ENCODE peak calls at places on chromosomes 4 and X, in seven cellular contexts. One of them, this sample, is unnamed.

GRCh38 chrX:38313190-38313589 is 14.1 kb downstream of the RPGR start:
- DNase-seq in brain microvascular endothelial cell: peak
- DNase-seq in heart right ventricle: no peak
- DNase-seq in ascending aorta: no peak
- DNase-seq in fibroblast of lung: peak
- DNase-seq in heart left ventricle: no peak
- DNase-seq in upper lobe of right lung: no peak
- DNase-seq in this sample: no peak

GRCh38 chr4:145507636-145508035 is 26.0 kb downstream of the SMAD1 start:
- DNase-seq in fibroblast of lung: peak
- DNase-seq in heart right ventricle: no peak
- DNase-seq in ascending aorta: no peak
- DNase-seq in heart left ventricle: no peak
- DNase-seq in upper lobe of right lung: no peak
- DNase-seq in brain microvascular endothelial cell: no peak
- DNase-seq in this sample: no peak

GRCh38 chr4:99403380-99404194 is 31.6 kb downstream of the ADH7 start:
- DNase-seq in heart left ventricle: no peak
- DNase-seq in fibroblast of lung: peak
- DNase-seq in upper lobe of right lung: no peak
- DNase-seq in brain microvascular endothelial cell: no peak
- DNase-seq in heart right ventricle: no peak
- DNase-seq in ascending aorta: no peak
- DNase-seq in this sample: no peak

GRCh38 chrX:119654112-119654531 is 38.8 kb downstream of the SEPTIN6 start:
- DNase-seq in fibroblast of lung: peak
- DNase-seq in upper lobe of right lung: no peak
- DNase-seq in brain microvascular endothelial cell: peak
- DNase-seq in heart left ventricle: peak
- DNase-seq in ascending aorta: no peak
- DNase-seq in heart right ventricle: peak
- DNase-seq in this sample: no peak

GRCh38 chrX:20530319-20530979 is 263.7 kb upstream of the RPS6KA3 start:
- DNase-seq in brain microvascular endothelial cell: peak
- DNase-seq in ascending aorta: peak
- DNase-seq in heart right ventricle: peak
- DNase-seq in heart left ventricle: no peak
- DNase-seq in fibroblast of lung: peak
- DNase-seq in upper lobe of right lung: no peak
- DNase-seq in this sample: peak

GRCh38 chr4:177938226-177938625 is 496.0 kb upstream of the AGA start:
- DNase-seq in upper lobe of right lung: no peak
- DNase-seq in fibroblast of lung: no peak
- DNase-seq in heart right ventricle: no peak
- DNase-seq in ascending aorta: no peak
- DNase-seq in brain microvascular endothelial cell: no peak
- DNase-seq in heart left ventricle: no peak
- DNase-seq in this sample: peak

GRCh38 chr4:20378181-20378580 is 126.5 kb downstream of the SLIT2 start:
- DNase-seq in upper lobe of right lung: no peak
- DNase-seq in fibroblast of lung: no peak
- DNase-seq in ascending aorta: no peak
- DNase-seq in brain microvascular endothelial cell: no peak
- DNase-seq in heart left ventricle: no peak
- DNase-seq in heart right ventricle: no peak
- DNase-seq in this sample: no peak

GRCh38 chr4:177250056-177250696 is 59.5 kb upstream of the NEIL3 start:
- DNase-seq in fibroblast of lung: peak
- DNase-seq in heart left ventricle: peak
- DNase-seq in ascending aorta: peak
- DNase-seq in brain microvascular endothelial cell: peak
- DNase-seq in upper lobe of right lung: peak
- DNase-seq in heart right ventricle: peak
- DNase-seq in this sample: peak

GRCh38 chr4:57426779-57427395 is 316.7 kb upstream of the IGFBP7 start:
- DNase-seq in ascending aorta: peak
- DNase-seq in brain microvascular endothelial cell: peak
- DNase-seq in heart right ventricle: peak
- DNase-seq in heart left ventricle: peak
- DNase-seq in fibroblast of lung: peak
- DNase-seq in upper lobe of right lung: peak
- DNase-seq in this sample: peak

DNA sequence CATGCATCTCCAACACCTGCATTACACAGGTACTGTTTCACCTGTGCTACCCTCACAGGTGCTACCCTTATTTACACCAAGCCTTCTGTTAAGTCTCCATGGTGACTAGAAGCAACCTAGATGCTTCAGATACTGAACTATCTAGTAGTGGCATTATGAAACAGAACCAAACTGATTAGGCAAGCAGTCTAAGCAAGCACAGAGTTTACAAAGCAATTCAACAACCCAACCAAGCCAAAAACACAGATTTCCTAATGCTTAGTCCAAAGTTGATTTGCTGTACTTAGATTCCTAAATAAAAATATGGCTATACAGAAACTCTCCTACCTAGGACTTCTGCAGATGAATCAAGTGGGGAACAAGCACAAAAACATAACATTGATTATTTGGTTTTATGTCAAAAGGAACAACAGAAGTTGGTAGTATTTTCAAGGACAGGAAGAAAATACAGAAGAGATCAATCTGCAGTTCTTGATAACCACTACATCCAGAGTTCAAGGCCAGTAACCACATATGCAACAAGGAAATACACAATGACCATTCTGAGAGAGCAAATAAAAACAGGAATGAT is 3.2 kb downstream of the TAPT1 start:
- DNase-seq in heart left ventricle: no peak
- DNase-seq in brain microvascular endothelial cell: no peak
- DNase-seq in fibroblast of lung: peak
- DNase-seq in upper lobe of right lung: no peak
- DNase-seq in ascending aorta: no peak
- DNase-seq in heart right ventricle: no peak
- DNase-seq in this sample: no peak
- H3K27ac ChIP-seq in heart left ventricle: peak
- H3K27ac ChIP-seq in brain microvascular endothelial cell: no peak
- H3K27ac ChIP-seq in fibroblast of lung: no peak
- H3K27ac ChIP-seq in upper lobe of right lung: peak
- H3K27ac ChIP-seq in ascending aorta: no peak
- H3K27ac ChIP-seq in heart right ventricle: no peak
- H3K27ac ChIP-seq in this sample: no peak

DNA sequence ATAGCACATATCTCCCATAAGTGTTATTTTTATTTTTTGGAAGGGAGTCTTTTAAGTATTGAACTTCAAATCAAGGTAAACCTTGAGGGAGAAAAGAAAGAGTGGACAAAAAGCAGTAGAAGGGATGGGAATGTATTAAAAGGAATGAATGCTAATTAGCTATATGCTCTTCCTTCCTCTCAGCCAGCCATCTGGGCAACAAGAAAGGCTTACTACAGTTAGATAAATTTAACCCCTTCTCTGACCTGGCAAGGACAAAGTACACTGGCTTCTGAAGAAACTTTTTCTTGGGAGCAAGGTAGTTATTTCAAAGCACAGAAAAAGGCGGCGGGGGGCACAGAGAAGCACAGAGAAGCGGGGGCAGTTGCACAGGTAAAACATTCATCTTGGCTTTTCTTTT is 54.6 kb downstream of the GAB1 start:
- DNase-seq in fibroblast of lung: no peak
- DNase-seq in ascending aorta: no peak
- DNase-seq in upper lobe of right lung: no peak
- DNase-seq in heart left ventricle: no peak
- DNase-seq in brain microvascular endothelial cell: no peak
- DNase-seq in heart right ventricle: no peak
- DNase-seq in this sample: no peak
- H3K27ac ChIP-seq in fibroblast of lung: no peak
- H3K27ac ChIP-seq in ascending aorta: peak
- H3K27ac ChIP-seq in upper lobe of right lung: peak
- H3K27ac ChIP-seq in heart left ventricle: peak
- H3K27ac ChIP-seq in brain microvascular endothelial cell: no peak
- H3K27ac ChIP-seq in heart right ventricle: no peak
- H3K27ac ChIP-seq in this sample: no peak

GRCh38 chrX:81261576-81261975 is 59.7 kb downstream of the SH3BGRL start:
- DNase-seq in fibroblast of lung: peak
- DNase-seq in heart right ventricle: no peak
- DNase-seq in brain microvascular endothelial cell: peak
- DNase-seq in ascending aorta: no peak
- DNase-seq in heart left ventricle: no peak
- DNase-seq in upper lobe of right lung: no peak
- DNase-seq in this sample: no peak
- H3K27ac ChIP-seq in fibroblast of lung: no peak
- H3K27ac ChIP-seq in heart right ventricle: no peak
- H3K27ac ChIP-seq in brain microvascular endothelial cell: peak
- H3K27ac ChIP-seq in ascending aorta: no peak
- H3K27ac ChIP-seq in heart left ventricle: no peak
- H3K27ac ChIP-seq in upper lobe of right lung: no peak
- H3K27ac ChIP-seq in this sample: peak

GRCh38 chrX:73581002-73581628 is 18.1 kb downstream of the CHIC1 start:
- DNase-seq in ascending aorta: no peak
- DNase-seq in heart right ventricle: no peak
- DNase-seq in brain microvascular endothelial cell: no peak
- DNase-seq in heart left ventricle: no peak
- DNase-seq in fibroblast of lung: no peak
- DNase-seq in upper lobe of right lung: no peak
- DNase-seq in this sample: no peak
- H3K27ac ChIP-seq in ascending aorta: no peak
- H3K27ac ChIP-seq in heart right ventricle: no peak
- H3K27ac ChIP-seq in brain microvascular endothelial cell: no peak
- H3K27ac ChIP-seq in heart left ventricle: no peak
- H3K27ac ChIP-seq in fibroblast of lung: no peak
- H3K27ac ChIP-seq in upper lobe of right lung: no peak
- H3K27ac ChIP-seq in this sample: no peak

GRCh38 chrX:68934922-68935321 is 106.1 kb downstream of the EFNB1 start:
- DNase-seq in heart left ventricle: no peak
- DNase-seq in brain microvascular endothelial cell: no peak
- DNase-seq in upper lobe of right lung: no peak
- DNase-seq in ascending aorta: peak
- DNase-seq in fibroblast of lung: no peak
- DNase-seq in heart right ventricle: no peak
- DNase-seq in this sample: no peak

GRCh38 chrX:68935362-68935761 is 106.5 kb downstream of the EFNB1 start:
- DNase-seq in ascending aorta: peak
- DNase-seq in heart right ventricle: no peak
- DNase-seq in fibroblast of lung: no peak
- DNase-seq in upper lobe of right lung: no peak
- DNase-seq in heart left ventricle: no peak
- DNase-seq in brain microvascular endothelial cell: no peak
- DNase-seq in this sample: no peak

GRCh38 chrX:68937581-68937980 is 108.8 kb downstream of the EFNB1 start:
- DNase-seq in fibroblast of lung: no peak
- DNase-seq in upper lobe of right lung: no peak
- DNase-seq in ascending aorta: no peak
- DNase-seq in brain microvascular endothelial cell: no peak
- DNase-seq in heart right ventricle: no peak
- DNase-seq in heart left ventricle: no peak
- DNase-seq in this sample: no peak

GRCh38 chrX:68936186-68936585 is 107.4 kb downstream of the EFNB1 start:
- DNase-seq in heart right ventricle: no peak
- DNase-seq in fibroblast of lung: no peak
- DNase-seq in brain microvascular endothelial cell: no peak
- DNase-seq in upper lobe of right lung: no peak
- DNase-seq in ascending aorta: peak
- DNase-seq in heart left ventricle: no peak
- DNase-seq in this sample: no peak

GRCh38 chrX:68936608-68937007 is 107.8 kb downstream of the EFNB1 start:
- DNase-seq in heart right ventricle: no peak
- DNase-seq in upper lobe of right lung: no peak
- DNase-seq in heart left ventricle: no peak
- DNase-seq in brain microvascular endothelial cell: peak
- DNase-seq in fibroblast of lung: peak
- DNase-seq in ascending aorta: peak
- DNase-seq in this sample: peak
- H3K27ac ChIP-seq in heart right ventricle: peak
- H3K27ac ChIP-seq in upper lobe of right lung: no peak
- H3K27ac ChIP-seq in heart left ventricle: no peak
- H3K27ac ChIP-seq in brain microvascular endothelial cell: no peak
- H3K27ac ChIP-seq in fibroblast of lung: peak
- H3K27ac ChIP-seq in ascending aorta: no peak
- H3K27ac ChIP-seq in this sample: peak

DNA sequence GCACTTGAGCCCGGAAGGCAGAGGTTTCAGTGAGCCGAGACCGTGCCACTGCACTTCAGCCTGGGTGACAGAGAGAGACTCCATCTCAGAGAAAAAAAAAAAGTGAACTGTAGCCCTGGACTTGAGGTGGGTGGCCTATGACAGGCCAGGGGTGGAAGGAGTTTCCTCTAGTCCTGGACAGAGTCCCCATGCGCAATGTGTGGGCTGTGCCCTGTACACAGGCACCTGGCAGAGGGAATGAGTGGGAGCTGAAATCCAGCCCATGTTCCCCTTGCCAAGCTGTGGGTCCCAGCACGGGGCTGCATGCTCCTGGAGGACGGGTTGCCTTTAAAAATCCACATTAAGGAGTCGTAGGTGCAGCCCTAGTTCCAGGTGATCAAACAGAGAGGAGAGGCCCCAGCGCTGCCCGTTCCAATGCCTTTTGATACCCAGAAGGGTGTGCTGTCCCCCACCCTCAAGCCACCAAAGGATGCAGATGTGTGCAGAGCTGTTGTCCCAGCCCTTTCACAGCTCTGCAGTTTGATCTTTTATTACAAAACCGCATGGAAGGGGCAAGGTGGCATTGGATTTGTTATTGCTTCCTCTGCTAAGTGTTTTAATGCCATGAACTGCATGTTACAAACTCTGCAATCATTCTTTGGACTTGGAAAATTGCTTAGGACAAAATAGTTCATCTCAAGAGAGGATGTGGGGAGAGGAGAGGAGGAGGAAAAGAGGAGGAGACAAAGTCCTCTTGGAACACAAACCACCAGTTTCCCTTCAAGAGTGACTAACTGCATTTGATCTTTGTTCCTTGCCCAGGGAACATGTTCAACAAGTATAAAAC is 38.0 kb upstream of the PDK3 start:
- DNase-seq in heart right ventricle: no peak
- DNase-seq in brain microvascular endothelial cell: no peak
- DNase-seq in ascending aorta: no peak
- DNase-seq in heart left ventricle: no peak
- DNase-seq in upper lobe of right lung: no peak
- DNase-seq in fibroblast of lung: no peak
- DNase-seq in this sample: no peak
- H3K27ac ChIP-seq in heart right ventricle: peak
- H3K27ac ChIP-seq in brain microvascular endothelial cell: no peak
- H3K27ac ChIP-seq in ascending aorta: peak
- H3K27ac ChIP-seq in heart left ventricle: no peak
- H3K27ac ChIP-seq in upper lobe of right lung: no peak
- H3K27ac ChIP-seq in fibroblast of lung: no peak
- H3K27ac ChIP-seq in this sample: no peak